ENCODE peak calls at places on chromosome 11, in seven cellular contexts. B is astrocyte; W is HEK293T; J is activated CD8-positive, alpha-beta memory T cell treated with anti-CD3 and anti-CD28 coated beads for 24 hours; H is T-helper 1 cell; M is stimulated activated naive CD4-positive, alpha-beta T cell; G is adrenal gland. X is an unnamed sample.

GRCh38 chr11:111983187-111983986 is 41.8 kb upstream of the DLAT start:
- DNase-seq in B (peak), W (no peak), J (no peak), H (no peak), M (no peak), G (no peak), X (no peak)

GRCh38 chr11:114846040-114846791 is 167.9 kb downstream of the NXPE2 start:
- DNase-seq in B (peak), W (no peak), J (no peak), H (no peak), M (no peak), G (no peak), X (no peak)

GRCh38 chr11:48216510-48216909 is at the start of gene OR4B1:
- DNase-seq in B (no peak), W (no peak), J (no peak), H (no peak), M (no peak), G (no peak), X (no peak)

GRCh38 chr11:77959434-77959833 is 35.0 kb downstream of the INTS4 start:
- DNase-seq in B (peak), W (no peak), J (no peak), H (no peak), M (no peak), G (no peak), X (no peak)

GRCh38 chr11:126968915-126969314 is 31.7 kb downstream of the KIRREL3 start:
- DNase-seq in B (no peak), W (peak), J (no peak), H (no peak), M (no peak), G (no peak), X (no peak)

GRCh38 chr11:1051356-1052132 is 15.0 kb upstream of the MUC6 start:
- DNase-seq in B (no peak), W (no peak), J (no peak), H (peak), M (no peak), G (no peak), X (no peak)

GRCh38 chr11:124811423-124812125 is 11.4 kb upstream of the MSANTD2 start:
- DNase-seq in B (no peak), W (no peak), J (no peak), H (no peak), M (no peak), G (no peak), X (no peak)

GRCh38 chr11:57566564-57567209 is 785 bp downstream of the UBE2L6 start:
- DNase-seq in B (no peak), W (no peak), J (peak), H (no peak), M (no peak), G (no peak), X (no peak)

GRCh38 chr11:126348806-126349582 is 6.5 kb upstream of the ST3GAL4 start:
- DNase-seq in B (no peak), W (no peak), J (no peak), H (no peak), M (no peak), G (peak), X (no peak)

GRCh38 chr11:44979536-44980399 is 29.1 kb upstream of the TP53I11 start:
- DNase-seq in B (no peak), W (no peak), J (no peak), H (no peak), M (no peak), G (peak), X (no peak)